ENCODE peak calls at places on chromosomes 6 and 20, in four cellular contexts. U is NCI-H1417, S is T-helper 9 cell, G is NCI-H460. C is an unnamed sample.

GRCh38 chr6:167047554-167047953 is 48.4 kb downstream of the CEP43 start:
- DNase-seq in U (no peak), S (peak; percentile 26), G (no peak), C (no peak)

GRCh38 chr20:21395666-21396044 is 1.7 kb downstream of the NKX2-4 start:
- DNase-seq in U (no peak), S (peak; percentile 15), G (no peak), C (no peak)

GRCh38 chr6:158143700-158144099 is 24.4 kb downstream of the SERAC1 start:
- DNase-seq in U (no peak), S (no peak), G (no peak), C (no peak)

GRCh38 chr6:10315034-10315433 is 99.8 kb downstream of the TFAP2A start:
- DNase-seq in U (peak; percentile 31), S (no peak), G (no peak), C (no peak)

GRCh38 chr20:23318347-23318746 is 32.2 kb upstream of the NXT1 start:
- DNase-seq in U (no peak), S (no peak), G (no peak), C (no peak)

GRCh38 chr6:22320750-22321149 is 23.9 kb upstream of the PRL start:
- DNase-seq in U (no peak), S (no peak), G (no peak), C (no peak)

GRCh38 chr6:134678436-134678889 is 271.4 kb downstream of the ALDH8A1 start:
- DNase-seq in U (peak; percentile 26), S (no peak), G (peak; percentile 9), C (peak; percentile 40)

GRCh38 chr20:50680106-50680960 is 11.0 kb downstream of the RIPOR3 start:
- DNase-seq in U (no peak), S (no peak), G (no peak), C (no peak)

C was measured in occipital lobe.